ENCODE peak calls at places on chromosomes 12 and 14, in eight cellular contexts. One of them, this sample, is unnamed.

GRCh38 chr14:69005432-69006148 is 26.5 kb upstream of the ACTN1 start:
- DNase-seq in AG09319: peak
- DNase-seq in GM12864: no peak
- DNase-seq in endodermal cell: peak
- DNase-seq in fibroblast of the conjunctiva: peak
- DNase-seq in stimulated activated naive CD8-positive, alpha-beta T cell treated with anti-CD3 and anti-CD28 coated beads, Interleukin-15, Interleukin-2, amounts not matched to agents 100 U/mL and 50 U/mL, for 24 hours: no peak
- DNase-seq in SHP77: peak
- DNase-seq in WTC11: no peak
- DNase-seq in this sample: peak

GRCh38 chr12:106068296-106068695 is 70.5 kb downstream of the NUAK1 start:
- DNase-seq in endodermal cell: no peak
- DNase-seq in WTC11: no peak
- DNase-seq in AG09319: no peak
- DNase-seq in GM12864: no peak
- DNase-seq in fibroblast of the conjunctiva: no peak
- DNase-seq in stimulated activated naive CD8-positive, alpha-beta T cell treated with anti-CD3 and anti-CD28 coated beads, Interleukin-15, Interleukin-2, amounts not matched to agents 100 U/mL and 50 U/mL, for 24 hours: no peak
- DNase-seq in SHP77: no peak
- DNase-seq in this sample: no peak

GRCh38 chr12:72293701-72294100 is 21.5 kb downstream of the TRHDE start:
- DNase-seq in GM12864: no peak
- DNase-seq in WTC11: no peak
- DNase-seq in endodermal cell: no peak
- DNase-seq in AG09319: no peak
- DNase-seq in fibroblast of the conjunctiva: no peak
- DNase-seq in stimulated activated naive CD8-positive, alpha-beta T cell treated with anti-CD3 and anti-CD28 coated beads, Interleukin-15, Interleukin-2, amounts not matched to agents 100 U/mL and 50 U/mL, for 24 hours: no peak
- DNase-seq in SHP77: no peak
- DNase-seq in this sample: no peak

GRCh38 chr14:23104591-23105347 is at the start of gene CIROP:
- DNase-seq in fibroblast of the conjunctiva: no peak
- DNase-seq in WTC11: no peak
- DNase-seq in AG09319: no peak
- DNase-seq in endodermal cell: no peak
- DNase-seq in stimulated activated naive CD8-positive, alpha-beta T cell treated with anti-CD3 and anti-CD28 coated beads, Interleukin-15, Interleukin-2, amounts not matched to agents 100 U/mL and 50 U/mL, for 24 hours: no peak
- DNase-seq in SHP77: no peak
- DNase-seq in GM12864: no peak
- DNase-seq in this sample: no peak

GRCh38 chr12:67797316-67797741 is 148.8 kb downstream of the DYRK2 start:
- DNase-seq in SHP77: no peak
- DNase-seq in AG09319: peak
- DNase-seq in stimulated activated naive CD8-positive, alpha-beta T cell treated with anti-CD3 and anti-CD28 coated beads, Interleukin-15, Interleukin-2, amounts not matched to agents 100 U/mL and 50 U/mL, for 24 hours: no peak
- DNase-seq in endodermal cell: no peak
- DNase-seq in WTC11: no peak
- DNase-seq in fibroblast of the conjunctiva: peak
- DNase-seq in GM12864: no peak
- DNase-seq in this sample: no peak

GRCh38 chr14:55025948-55026347 is 951 bp downstream of the WDHD1 start:
- DNase-seq in GM12864: no peak
- DNase-seq in AG09319: no peak
- DNase-seq in endodermal cell: no peak
- DNase-seq in SHP77: no peak
- DNase-seq in stimulated activated naive CD8-positive, alpha-beta T cell treated with anti-CD3 and anti-CD28 coated beads, Interleukin-15, Interleukin-2, amounts not matched to agents 100 U/mL and 50 U/mL, for 24 hours: no peak
- DNase-seq in WTC11: no peak
- DNase-seq in fibroblast of the conjunctiva: no peak
- DNase-seq in this sample: no peak

GRCh38 chr12:85575115-85576096 is 260.8 kb downstream of the RASSF9 start:
- DNase-seq in AG09319: peak
- DNase-seq in endodermal cell: peak
- DNase-seq in GM12864: peak
- DNase-seq in WTC11: peak
- DNase-seq in stimulated activated naive CD8-positive, alpha-beta T cell treated with anti-CD3 and anti-CD28 coated beads, Interleukin-15, Interleukin-2, amounts not matched to agents 100 U/mL and 50 U/mL, for 24 hours: peak
- DNase-seq in fibroblast of the conjunctiva: peak
- DNase-seq in SHP77: peak
- DNase-seq in this sample: peak

GRCh38 chr14:55073856-55074255 is 22.4 kb downstream of the MAPK1IP1L start:
- DNase-seq in fibroblast of the conjunctiva: no peak
- DNase-seq in SHP77: no peak
- DNase-seq in endodermal cell: no peak
- DNase-seq in stimulated activated naive CD8-positive, alpha-beta T cell treated with anti-CD3 and anti-CD28 coated beads, Interleukin-15, Interleukin-2, amounts not matched to agents 100 U/mL and 50 U/mL, for 24 hours: no peak
- DNase-seq in AG09319: no peak
- DNase-seq in GM12864: no peak
- DNase-seq in WTC11: no peak
- DNase-seq in this sample: peak

GRCh38 chr12:118025168-118025567 is 8.7 kb downstream of the RFC5 start:
- DNase-seq in fibroblast of the conjunctiva: no peak
- DNase-seq in AG09319: no peak
- DNase-seq in endodermal cell: no peak
- DNase-seq in GM12864: no peak
- DNase-seq in stimulated activated naive CD8-positive, alpha-beta T cell treated with anti-CD3 and anti-CD28 coated beads, Interleukin-15, Interleukin-2, amounts not matched to agents 100 U/mL and 50 U/mL, for 24 hours: no peak
- DNase-seq in SHP77: no peak
- DNase-seq in WTC11: no peak
- DNase-seq in this sample: no peak

GRCh38 chr14:69483765-69484443 is 624 bp upstream of the PLEKHD1 start:
- DNase-seq in WTC11: peak
- DNase-seq in GM12864: no peak
- DNase-seq in SHP77: peak
- DNase-seq in fibroblast of the conjunctiva: no peak
- DNase-seq in AG09319: no peak
- DNase-seq in endodermal cell: no peak
- DNase-seq in stimulated activated naive CD8-positive, alpha-beta T cell treated with anti-CD3 and anti-CD28 coated beads, Interleukin-15, Interleukin-2, amounts not matched to agents 100 U/mL and 50 U/mL, for 24 hours: peak
- DNase-seq in this sample: no peak

GRCh38 chr12:4278582-4278939 is 5.0 kb downstream of the CCND2 start:
- DNase-seq in GM12864: no peak
- DNase-seq in WTC11: no peak
- DNase-seq in SHP77: no peak
- DNase-seq in stimulated activated naive CD8-positive, alpha-beta T cell treated with anti-CD3 and anti-CD28 coated beads, Interleukin-15, Interleukin-2, amounts not matched to agents 100 U/mL and 50 U/mL, for 24 hours: no peak
- DNase-seq in fibroblast of the conjunctiva: no peak
- DNase-seq in endodermal cell: no peak
- DNase-seq in AG09319: no peak
- DNase-seq in this sample: no peak

GRCh38 chr12:104569348-104570173 is 112.8 kb downstream of the CHST11 start:
- DNase-seq in endodermal cell: no peak
- DNase-seq in GM12864: peak
- DNase-seq in fibroblast of the conjunctiva: no peak
- DNase-seq in stimulated activated naive CD8-positive, alpha-beta T cell treated with anti-CD3 and anti-CD28 coated beads, Interleukin-15, Interleukin-2, amounts not matched to agents 100 U/mL and 50 U/mL, for 24 hours: peak
- DNase-seq in SHP77: no peak
- DNase-seq in AG09319: no peak
- DNase-seq in WTC11: no peak
- DNase-seq in this sample: no peak

GRCh38 chr14:77139540-77140342 is 1.9 kb downstream of the ZDHHC22 start:
- DNase-seq in endodermal cell: peak
- DNase-seq in AG09319: no peak
- DNase-seq in fibroblast of the conjunctiva: no peak
- DNase-seq in stimulated activated naive CD8-positive, alpha-beta T cell treated with anti-CD3 and anti-CD28 coated beads, Interleukin-15, Interleukin-2, amounts not matched to agents 100 U/mL and 50 U/mL, for 24 hours: peak
- DNase-seq in WTC11: peak
- DNase-seq in SHP77: peak
- DNase-seq in GM12864: no peak
- DNase-seq in this sample: no peak

This sample was measured in stromal cell of bone marrow.